ENCODE peak calls at places on chromosomes 2 and 18, in six cellular contexts. X, R, S, T, D and O are unnamed samples.

GRCh38 chr2:101253713-101254085 is 1.0 kb downstream of the CNOT11 start:
- DNase-seq in X (no peak), R (no peak), S (no peak), T (no peak), D (no peak), O (no peak)

GRCh38 chr2:58364098-58364497 is 123.0 kb upstream of the FANCL start:
- DNase-seq in X (no peak), R (no peak), S (no peak), T (no peak), D (no peak), O (no peak)

GRCh38 chr18:48833701-48834394 is 116.9 kb downstream of the SMAD7 start:
- DNase-seq in X (peak; percentile 11), R (no peak), S (no peak), T (peak; percentile 42), D (peak; percentile 61), O (no peak)

GRCh38 chr2:240722376-240722775 is 30.7 kb downstream of the AQP12A start:
- DNase-seq in X (no peak), R (no peak), S (no peak), T (no peak), D (no peak), O (no peak)

GRCh38 chr2:218745559-218746469 is 35.2 kb downstream of the TTLL4 start:
- DNase-seq in X (peak; percentile 43), R (no peak), S (peak; percentile 12), T (no peak), D (no peak), O (peak; percentile 67)

GRCh38 chr2:10859261-10859660 is 46.7 kb upstream of the PDIA6 start:
- DNase-seq in X (peak; percentile 56), R (no peak), S (no peak), T (no peak), D (no peak), O (no peak)

GRCh38 chr2:29293830-29294438 is 178.7 kb downstream of the CLIP4 start:
- DNase-seq in X (no peak), R (peak; percentile 91), S (peak; percentile 16), T (no peak), D (no peak), O (no peak)

GRCh38 chr2:99615247-99615771 is 125.5 kb upstream of the REV1 start:
- DNase-seq in X (no peak), R (peak; percentile 54), S (peak; percentile 21), T (no peak), D (no peak), O (no peak)

GRCh38 chr2:106054880-106055655 is 139.0 kb downstream of the UXS1 start:
- DNase-seq in X (no peak), R (no peak), S (no peak), T (no peak), D (no peak), O (no peak)

GRCh38 chr2:120888851-120889250 is 153.2 kb downstream of the GLI2 start:
- DNase-seq in X (no peak), R (no peak), S (no peak), T (no peak), D (no peak), O (no peak)

GRCh38 chr18:44598514-44598913 is 82.2 kb upstream of the SETBP1 start:
- DNase-seq in X (no peak), R (peak; percentile 8), S (no peak), T (no peak), D (no peak), O (no peak)

GRCh38 chr2:226475650-226476049 is 324.0 kb downstream of the IRS1 start:
- DNase-seq in X (no peak), R (peak; percentile 7), S (peak; percentile 38), T (no peak), D (no peak), O (no peak)

GRCh38 chr2:170815746-170816498 is 765 bp upstream of the GAD1 start:
- DNase-seq in X (peak; percentile 72), R (peak; percentile 94), S (peak; percentile 57), T (peak; percentile 60), D (peak; percentile 65), O (no peak)

GRCh38 chr18:9117980-9118841 is 15.7 kb downstream of the NDUFV2 start:
- DNase-seq in X (no peak), R (no peak), S (no peak), T (no peak), D (no peak), O (no peak)

GRCh38 chr2:74425523-74425922 is 4.0 kb downstream of the WDR54 start:
- DNase-seq in X (no peak), R (no peak), S (no peak), T (no peak), D (no peak), O (no peak)

GRCh38 chr2:108458082-108458481 is 9.1 kb downstream of the GCC2 start:
- DNase-seq in X (no peak), R (no peak), S (no peak), T (no peak), D (no peak), O (no peak)

GRCh38 chr2:39981877-39982276 is 202.8 kb upstream of the THUMPD2 start:
- DNase-seq in X (no peak), R (no peak), S (no peak), T (no peak), D (no peak), O (no peak)

GRCh38 chr2:230934291-230935131 is 9.5 kb upstream of the GPR55 start:
- DNase-seq in X (peak; percentile 21), R (no peak), S (no peak), T (no peak), D (no peak), O (peak; percentile 56)

GRCh38 chr18:45071959-45072358 is 391.3 kb downstream of the SETBP1 start:
- DNase-seq in X (no peak), R (no peak), S (no peak), T (no peak), D (no peak), O (no peak)

GRCh38 chr2:228627510-228627909 is 446.0 kb upstream of the SPHKAP start:
- DNase-seq in X (no peak), R (no peak), S (no peak), T (no peak), D (no peak), O (no peak)

GRCh38 chr18:28065031-28065792 is 111.7 kb downstream of the CDH2 start:
- DNase-seq in X (no peak), R (no peak), S (no peak), T (no peak), D (no peak), O (no peak)

GRCh38 chr2:42125887-42126594 is 43.1 kb upstream of the EML4 start:
- DNase-seq in X (no peak), R (peak; percentile 38), S (no peak), T (peak; percentile 45), D (peak; percentile 45), O (no peak)

GRCh38 chr2:158795110-158795924 is at the start of gene DAPL1:
- DNase-seq in X (peak; percentile 46), R (peak; percentile 17), S (no peak), T (no peak), D (peak; percentile 11), O (no peak)

GRCh38 chr18:2312440-2312839 is 258.9 kb downstream of the METTL4 start:
- DNase-seq in X (no peak), R (no peak), S (no peak), T (no peak), D (no peak), O (no peak)

GRCh38 chr2:86283461-86284030 is 53.9 kb downstream of the REEP1 start:
- DNase-seq in X (peak; percentile 37), R (no peak), S (no peak), T (no peak), D (no peak), O (no peak)

GRCh38 chr2:86284401-86284841 is 53.0 kb downstream of the REEP1 start:
- DNase-seq in X (peak; percentile 52), R (no peak), S (no peak), T (no peak), D (no peak), O (no peak)

GRCh38 chr2:86275962-86276361 is 61.5 kb downstream of the REEP1 start:
- DNase-seq in X (no peak), R (no peak), S (no peak), T (no peak), D (no peak), O (no peak)

GRCh38 chr2:86281066-86281700 is 56.2 kb downstream of the REEP1 start:
- DNase-seq in X (no peak), R (no peak), S (no peak), T (no peak), D (no peak), O (no peak)

DNA sequence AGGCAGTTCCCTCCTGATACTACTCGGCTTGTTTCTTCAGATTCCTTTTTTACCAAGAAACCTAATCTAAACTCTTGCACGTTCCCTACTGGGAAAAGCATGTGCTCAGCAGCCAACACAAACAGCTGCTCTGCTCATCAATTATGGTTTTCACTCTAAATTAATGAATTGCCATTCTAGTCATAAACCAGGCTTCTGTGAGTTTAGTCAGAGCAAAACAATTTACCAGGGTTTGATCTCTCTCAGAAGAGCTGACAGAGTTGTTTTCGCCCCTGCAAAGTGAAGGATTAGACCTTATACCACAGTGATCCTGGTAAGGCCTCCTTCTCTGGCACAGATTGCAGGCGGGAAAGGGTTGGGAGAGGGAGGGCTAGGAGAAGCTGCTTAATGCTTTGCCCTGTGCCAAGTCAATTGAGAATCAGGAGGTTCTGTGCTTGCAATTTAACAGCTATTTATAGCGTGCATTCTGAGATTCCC is 57.2 kb downstream of the REEP1 start:
- DNase-seq in X (no peak), R (no peak), S (no peak), T (no peak), D (no peak), O (no peak)
- TF ChIP-seq POLR2AphosphoS5 in X (peak; percentile 57), R (no peak), S (no peak), T (no peak), D (no peak), O (no peak)

GRCh38 chr2:168568476-168569227 is 112.6 kb downstream of the CERS6 start:
- DNase-seq in X (no peak), R (no peak), S (no peak), T (no peak), D (no peak), O (no peak)
- H3K4me1 ChIP-seq in X (peaks cover 9% of the 10 kb centered on the region), R (peaks cover 4% of the 10 kb centered on the region), S (no peaks in the 10 kb centered on the region), T (no peaks in the 10 kb centered on the region), D (peaks cover 7% of the 10 kb centered on the region), O (peaks cover 22% of the 10 kb centered on the region)

DNA sequence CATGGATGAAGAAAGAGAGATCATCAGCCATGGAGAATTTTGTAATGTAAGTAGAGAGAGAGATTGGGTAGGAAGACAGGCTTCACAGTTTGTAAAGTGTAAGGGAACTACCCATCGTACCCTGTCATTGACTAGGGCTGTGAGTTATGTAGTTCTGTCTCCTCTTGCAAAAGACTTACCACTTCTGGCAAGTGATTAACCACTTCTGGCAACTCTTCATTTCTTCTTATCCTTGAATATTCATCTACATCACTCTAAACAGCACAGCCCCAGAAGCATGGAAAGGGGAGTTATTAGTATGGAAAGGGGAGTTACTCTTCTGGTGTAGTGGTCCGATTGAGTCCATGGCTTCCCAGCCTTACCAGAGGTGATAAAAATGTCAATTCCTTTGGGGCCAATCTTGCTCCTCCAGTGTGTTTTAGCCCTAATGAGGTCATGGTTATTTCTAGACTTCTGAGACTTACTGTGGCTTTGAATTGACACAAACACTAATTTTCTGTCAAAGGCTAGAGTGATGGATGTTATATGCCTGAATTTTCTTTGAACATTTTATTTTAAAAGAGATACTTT is 52.0 kb downstream of the STAT1 start:
- DNase-seq in X (no peak), R (no peak), S (no peak), T (no peak), D (no peak), O (no peak)
- TF ChIP-seq POLR2AphosphoS5 in X (no peak), R (no peak), S (no peak), T (no peak), D (no peak), O (no peak)

DNA sequence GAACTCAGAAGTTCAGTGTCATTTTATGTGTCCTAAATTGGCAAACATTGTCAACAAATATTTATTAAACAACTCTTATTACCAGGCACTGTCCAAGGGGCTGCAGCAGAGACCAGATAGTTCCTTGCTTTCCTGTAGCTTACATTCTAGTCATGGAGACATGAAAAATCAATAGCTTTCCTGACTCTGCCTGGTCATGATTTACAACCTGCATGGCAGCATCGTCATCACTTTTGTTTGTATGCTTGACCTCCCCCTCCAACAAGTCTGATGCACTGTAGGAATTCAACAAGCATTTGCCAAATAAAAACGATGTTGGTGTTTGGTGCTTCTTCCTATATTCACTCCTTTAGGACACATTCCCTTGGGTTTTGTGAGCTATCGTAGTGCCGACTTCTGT is 120.2 kb upstream of the ZFP36L2 start:
- DNase-seq in X (no peak), R (no peak), S (no peak), T (no peak), D (no peak), O (no peak)
- H3K4me1 ChIP-seq in X (peaks cover 38% of the 10 kb centered on the region), R (peaks cover 30% of the 10 kb centered on the region), S (peaks cover under 1% of the 10 kb centered on the region), T (peaks cover 41% of the 10 kb centered on the region), D (peaks cover 50% of the 10 kb centered on the region), O (peaks cover 83% of the 10 kb centered on the region)